ENCODE peak calls at places on chromosomes 11 and 22, in four cellular contexts. One of them, this sample, is unnamed. For H3K4me1 and H3K27me3, the result is how much of the 10 kb centered on the place peaks cover.

GRCh38 chr11:28048812-28049211 is 59.1 kb downstream of the KIF18A start:
- DNase-seq in cardiac muscle cell: no peak
- DNase-seq in fibroblast of lung: no peak
- DNase-seq in ovary: no peak
- DNase-seq in this sample: no peak

GRCh38 chr22:30606455-30607299 is at the start of gene TCN2:
- DNase-seq in fibroblast of lung: peak
- DNase-seq in ovary: peak
- DNase-seq in cardiac muscle cell: peak
- DNase-seq in this sample: no peak

GRCh38 chr22:49470741-49471134 is 356.9 kb downstream of the BRD1 start:
- DNase-seq in cardiac muscle cell: no peak
- DNase-seq in ovary: no peak
- DNase-seq in fibroblast of lung: no peak
- DNase-seq in this sample: no peak

GRCh38 chr22:46803031-46803880 is 40.8 kb downstream of the TBC1D22A start:
- DNase-seq in ovary: no peak
- DNase-seq in fibroblast of lung: peak
- DNase-seq in cardiac muscle cell: peak
- DNase-seq in this sample: peak

GRCh38 chr11:20090654-20091374 is 69.5 kb downstream of the DBX1 start:
- DNase-seq in cardiac muscle cell: no peak
- DNase-seq in ovary: no peak
- DNase-seq in fibroblast of lung: no peak
- DNase-seq in this sample: no peak

GRCh38 chr11:77750757-77751156 is 69.8 kb downstream of the RSF1 start:
- DNase-seq in fibroblast of lung: no peak
- DNase-seq in cardiac muscle cell: no peak
- DNase-seq in ovary: no peak
- DNase-seq in this sample: no peak

GRCh38 chr11:1172729-1173117 is 15.0 kb downstream of the MUC5AC start:
- DNase-seq in fibroblast of lung: no peak
- DNase-seq in cardiac muscle cell: no peak
- DNase-seq in ovary: no peak
- DNase-seq in this sample: no peak

GRCh38 chr11:75337195-75337654 is 14.2 kb downstream of the ARRB1 start:
- DNase-seq in cardiac muscle cell: peak
- DNase-seq in fibroblast of lung: no peak
- DNase-seq in ovary: no peak
- DNase-seq in this sample: no peak

GRCh38 chr11:33294797-33295196 is 37.6 kb downstream of the HIPK3 start:
- DNase-seq in cardiac muscle cell: no peak
- DNase-seq in ovary: no peak
- DNase-seq in fibroblast of lung: no peak
- DNase-seq in this sample: no peak

GRCh38 chr11:96237759-96238158 is 105.2 kb downstream of the MAML2 start:
- DNase-seq in ovary: no peak
- DNase-seq in fibroblast of lung: no peak
- DNase-seq in cardiac muscle cell: no peak
- DNase-seq in this sample: no peak

GRCh38 chr11:93904711-93905110 is 54.3 kb upstream of the VSTM5 start:
- DNase-seq in cardiac muscle cell: no peak
- DNase-seq in fibroblast of lung: no peak
- DNase-seq in ovary: no peak
- DNase-seq in this sample: no peak

GRCh38 chr11:22471405-22471804 is 133.2 kb downstream of the SLC17A6 start:
- DNase-seq in ovary: no peak
- DNase-seq in fibroblast of lung: no peak
- DNase-seq in cardiac muscle cell: no peak
- DNase-seq in this sample: no peak

GRCh38 chr11:34492806-34493414 is 20.7 kb downstream of the ELF5 start:
- DNase-seq in ovary: peak
- DNase-seq in fibroblast of lung: peak
- DNase-seq in cardiac muscle cell: peak
- DNase-seq in this sample: no peak

GRCh38 chr11:124891390-124891861 is 6.2 kb downstream of the ROBO4 start:
- DNase-seq in fibroblast of lung: no peak
- DNase-seq in cardiac muscle cell: peak
- DNase-seq in ovary: no peak
- DNase-seq in this sample: no peak

GRCh38 chr11:95584589-95584988 is 205.0 kb downstream of the FAM76B start:
- DNase-seq in fibroblast of lung: no peak
- DNase-seq in ovary: no peak
- DNase-seq in cardiac muscle cell: no peak
- DNase-seq in this sample: no peak

GRCh38 chr11:87967459-87967858 is 207.8 kb downstream of the RAB38 start:
- DNase-seq in cardiac muscle cell: no peak
- DNase-seq in fibroblast of lung: no peak
- DNase-seq in ovary: no peak
- DNase-seq in this sample: no peak

GRCh38 chr11:31487848-31488247 is 21.6 kb downstream of the IMMP1L start:
- DNase-seq in cardiac muscle cell: peak
- DNase-seq in ovary: no peak
- DNase-seq in fibroblast of lung: peak
- DNase-seq in this sample: no peak

GRCh38 chr22:48702573-48703264 is 1125.0 kb downstream of the BRD1 start:
- DNase-seq in ovary: no peak
- DNase-seq in fibroblast of lung: no peak
- DNase-seq in cardiac muscle cell: peak
- DNase-seq in this sample: no peak

GRCh38 chr11:71201231-71201630 is 51.1 kb downstream of the SHANK2 start:
- DNase-seq in fibroblast of lung: no peak
- DNase-seq in ovary: no peak
- DNase-seq in cardiac muscle cell: no peak
- DNase-seq in this sample: no peak

GRCh38 chr11:30919389-30920172 is 333.4 kb upstream of the MPPED2 start:
- DNase-seq in cardiac muscle cell: no peak
- DNase-seq in fibroblast of lung: peak
- DNase-seq in ovary: no peak
- DNase-seq in this sample: no peak

GRCh38 chr11:109668973-109669634 is 247.1 kb downstream of the C11orf87 start:
- DNase-seq in cardiac muscle cell: peak
- DNase-seq in fibroblast of lung: no peak
- DNase-seq in ovary: no peak
- DNase-seq in this sample: no peak

GRCh38 chr11:18091731-18092130 is 14.2 kb downstream of the SAAL1 start:
- DNase-seq in cardiac muscle cell: peak
- DNase-seq in fibroblast of lung: no peak
- DNase-seq in ovary: no peak
- DNase-seq in this sample: no peak

GRCh38 chr11:57251491-57252104 is 14.5 kb upstream of the APLNR start:
- DNase-seq in ovary: no peak
- DNase-seq in cardiac muscle cell: peak
- DNase-seq in fibroblast of lung: peak
- DNase-seq in this sample: no peak

GRCh38 chr11:34610324-34611041 is 10.4 kb upstream of the EHF start:
- DNase-seq in ovary: no peak
- DNase-seq in cardiac muscle cell: no peak
- DNase-seq in fibroblast of lung: no peak
- DNase-seq in this sample: no peak

GRCh38 chr22:40517631-40518030 is 118.9 kb downstream of the MRTFA start:
- DNase-seq in fibroblast of lung: no peak
- DNase-seq in cardiac muscle cell: no peak
- DNase-seq in ovary: no peak
- DNase-seq in this sample: no peak

GRCh38 chr11:115660072-115660805 is 156.0 kb upstream of the CADM1 start:
- DNase-seq in ovary: no peak
- DNase-seq in fibroblast of lung: peak
- DNase-seq in cardiac muscle cell: no peak
- DNase-seq in this sample: no peak

GRCh38 chr11:9680028-9680427 is 16.2 kb downstream of the SWAP70 start:
- DNase-seq in cardiac muscle cell: no peak
- DNase-seq in ovary: no peak
- DNase-seq in fibroblast of lung: peak
- DNase-seq in this sample: no peak

GRCh38 chr22:37220543-37220968 is 8.3 kb upstream of the SSTR3 start:
- DNase-seq in ovary: no peak
- DNase-seq in cardiac muscle cell: peak
- DNase-seq in fibroblast of lung: no peak
- DNase-seq in this sample: no peak

GRCh38 chr11:113690619-113691569 is 15.2 kb downstream of the TMPRSS5 start:
- DNase-seq in ovary: no peak
- DNase-seq in fibroblast of lung: peak
- DNase-seq in cardiac muscle cell: peak
- DNase-seq in this sample: no peak

GRCh38 chr11:9302448-9302847 is 11.9 kb downstream of the TMEM41B start:
- DNase-seq in cardiac muscle cell: no peak
- DNase-seq in fibroblast of lung: no peak
- DNase-seq in ovary: no peak
- DNase-seq in this sample: no peak

GRCh38 chr11:34214961-34215805 is 109.8 kb downstream of the NAT10 start:
- DNase-seq in fibroblast of lung: peak
- DNase-seq in ovary: no peak
- DNase-seq in cardiac muscle cell: no peak
- DNase-seq in this sample: peak

DNA sequence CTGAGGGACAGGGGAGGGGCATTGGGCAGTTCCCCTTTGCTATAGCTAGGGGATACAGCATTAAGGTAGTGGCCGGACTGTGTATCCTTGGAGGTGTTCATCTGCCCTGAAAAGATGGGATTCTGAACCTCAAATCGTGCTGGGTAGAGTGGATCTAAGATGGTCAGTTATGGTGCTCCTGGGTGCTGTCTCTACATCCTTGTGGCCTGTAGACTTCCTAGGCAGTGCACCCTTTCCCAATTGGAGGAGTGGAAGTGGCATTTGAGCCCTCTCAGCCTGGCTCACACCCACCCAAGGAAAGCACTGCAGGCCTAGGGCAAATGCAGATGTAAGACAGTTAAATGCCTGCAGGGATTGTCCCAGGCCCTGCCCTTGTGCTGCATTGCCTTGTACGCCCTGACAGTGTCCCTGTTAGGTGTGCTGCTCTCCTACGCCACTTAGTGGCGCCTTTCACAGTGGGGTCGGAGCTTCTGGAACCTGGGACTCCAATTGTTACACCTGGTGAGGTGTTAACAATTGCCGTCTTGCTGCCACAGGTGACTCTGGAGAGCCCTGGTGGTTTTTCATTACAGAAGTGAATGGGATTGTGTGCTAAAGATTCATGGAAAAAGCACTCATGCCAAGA is 35.0 kb downstream of the PPFIBP2 start:
- DNase-seq in cardiac muscle cell: no peak
- DNase-seq in ovary: no peak
- DNase-seq in fibroblast of lung: no peak
- DNase-seq in this sample: no peak
- H3K4me1 ChIP-seq in cardiac muscle cell: under half
- H3K4me1 ChIP-seq in ovary: under half
- H3K4me1 ChIP-seq in fibroblast of lung: under half
- H3K4me1 ChIP-seq in this sample: under half

DNA sequence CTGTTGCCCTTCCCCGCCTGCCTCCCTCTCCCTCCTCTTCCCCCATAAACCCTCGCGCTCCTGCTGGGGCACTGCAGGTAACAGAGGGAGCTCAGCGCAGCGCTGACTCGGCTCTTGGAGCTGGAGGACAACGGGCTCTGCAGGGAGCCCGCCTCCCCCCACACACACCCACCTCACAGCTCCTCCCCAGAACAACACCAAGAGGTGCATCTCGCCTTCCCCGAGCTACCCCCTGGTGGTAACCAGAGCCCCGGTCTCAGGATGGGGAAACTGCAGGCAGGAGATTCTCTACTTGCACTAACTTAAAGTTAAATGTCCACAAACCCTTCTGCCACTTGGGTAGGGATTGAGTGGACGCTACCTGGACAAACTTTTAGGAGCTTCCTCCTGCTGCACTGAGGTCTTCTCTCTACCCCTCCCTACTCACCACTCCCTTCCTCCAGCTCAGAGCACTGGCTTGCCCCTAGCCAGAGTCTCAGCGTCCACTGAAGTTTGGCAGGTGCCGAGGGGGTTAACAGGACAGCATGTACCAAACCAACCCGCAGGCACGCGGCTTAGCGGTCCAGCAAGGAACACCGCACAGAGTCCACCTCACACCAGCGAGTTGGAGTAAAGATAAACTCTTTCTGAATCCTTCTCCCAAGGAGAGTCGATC is 4.0 kb upstream of the SCN4B start:
- DNase-seq in cardiac muscle cell: no peak
- DNase-seq in ovary: no peak
- DNase-seq in fibroblast of lung: no peak
- DNase-seq in this sample: no peak
- H3K27me3 ChIP-seq in cardiac muscle cell: half or more
- H3K27me3 ChIP-seq in ovary: under half
- H3K27me3 ChIP-seq in fibroblast of lung: half or more
- H3K27me3 ChIP-seq in this sample: under half

DNA sequence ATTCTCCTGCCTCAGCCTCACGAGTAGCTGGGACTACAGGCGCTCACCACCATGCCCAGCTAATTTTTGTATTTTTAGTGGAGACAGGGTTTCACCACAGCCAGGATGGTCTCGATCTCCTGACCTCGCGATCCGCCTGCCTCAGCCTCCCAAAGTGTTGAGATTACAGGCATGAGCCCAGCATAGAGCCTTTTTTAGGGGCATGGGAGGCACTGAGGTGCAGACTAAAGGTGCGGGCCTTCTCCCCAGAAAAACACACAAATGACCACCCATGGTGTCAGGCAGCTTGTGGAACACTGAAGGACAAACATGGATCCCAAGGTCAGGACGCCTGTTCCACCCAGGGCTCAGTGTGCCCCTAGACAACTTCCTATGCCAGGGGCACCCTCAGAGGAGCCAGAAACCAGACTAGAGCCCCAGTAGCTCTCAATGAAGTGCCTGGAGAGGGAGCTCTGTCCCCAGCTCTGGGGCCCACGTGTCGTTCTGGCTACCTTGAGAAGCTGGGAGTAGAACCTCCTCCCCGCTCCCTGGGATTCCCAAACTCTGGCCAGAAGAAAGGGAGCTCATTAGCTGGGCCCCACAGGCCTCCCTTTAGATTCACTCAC is 21.2 kb upstream of the CD5 start:
- DNase-seq in fibroblast of lung: no peak
- DNase-seq in ovary: no peak
- DNase-seq in cardiac muscle cell: no peak
- DNase-seq in this sample: no peak
- TF ChIP-seq CTCF in fibroblast of lung: no peak
- TF ChIP-seq CTCF in ovary: no peak
- TF ChIP-seq CTCF in cardiac muscle cell: no peak
- TF ChIP-seq CTCF in this sample: no peak

DNA sequence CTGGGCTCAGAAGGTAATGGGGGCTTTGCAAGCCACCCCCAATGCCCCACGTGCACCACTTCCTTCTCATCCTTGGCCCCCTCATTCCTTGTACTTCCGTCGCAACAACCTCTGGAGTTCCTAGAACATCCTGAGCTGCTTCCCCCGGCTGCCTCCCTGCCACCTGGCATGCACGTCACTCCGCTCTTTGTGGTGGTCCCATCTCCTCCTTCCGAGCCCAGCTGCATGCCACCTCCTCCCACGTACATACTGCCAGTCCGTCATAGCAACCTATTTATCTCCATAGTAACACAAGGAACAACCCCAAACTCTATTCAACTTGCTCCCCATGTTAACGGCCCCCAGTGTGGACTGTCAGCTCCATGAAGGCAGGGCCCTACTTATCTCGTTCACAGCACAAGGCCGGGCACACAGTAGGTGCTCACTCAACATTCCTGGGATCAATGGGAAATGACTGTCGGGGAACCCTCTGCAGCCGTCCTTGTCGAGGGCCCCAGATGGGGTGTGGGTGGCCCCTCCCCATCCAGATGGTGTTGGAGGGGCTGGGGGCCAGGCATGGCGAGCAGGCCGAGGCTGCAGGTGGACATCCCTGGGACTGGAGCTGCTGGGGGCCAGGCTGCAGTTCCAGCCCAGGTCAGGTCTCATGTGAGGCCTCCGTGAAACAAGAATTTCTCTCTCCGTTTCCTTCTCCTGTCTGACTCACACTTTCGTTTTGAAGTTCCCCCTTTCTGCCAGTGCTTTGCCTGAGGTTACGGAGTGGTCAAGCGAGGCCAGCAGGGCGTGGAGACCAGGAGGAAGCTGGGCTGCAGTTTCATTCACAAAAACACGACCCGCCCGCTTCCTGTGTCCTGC is 4.2 kb downstream of the MYEOV start:
- DNase-seq in cardiac muscle cell: peak
- DNase-seq in ovary: peak
- DNase-seq in fibroblast of lung: peak
- DNase-seq in this sample: no peak
- H3K4me1 ChIP-seq in cardiac muscle cell: under half
- H3K4me1 ChIP-seq in ovary: under half
- H3K4me1 ChIP-seq in fibroblast of lung: half or more
- H3K4me1 ChIP-seq in this sample: under half